ENCODE peak calls at places on chromosomes 2 and 18, in seven cellular contexts. V, K, U, G, Q, M and F are unnamed samples.
A peak's percentile ranks its signal among the peaks of the same experiment; 100 is the strongest.

GRCh38 chr18:50006470-50007046 is 188.4 kb downstream of the MYO5B start:
- DNase-seq in V (peak; percentile 16), K (no peak), U (no peak), G (no peak), Q (no peak), M (no peak), F (no peak)

GRCh38 chr18:76708727-76709353 is 113.5 kb upstream of the ZNF236 start:
- DNase-seq in V (no peak), K (no peak), U (no peak), G (no peak), Q (no peak), M (no peak), F (no peak)

GRCh38 chr18:76564117-76564516 is 69.1 kb upstream of the ZNF516 start:
- DNase-seq in V (peak; percentile 95), K (no peak), U (no peak), G (no peak), Q (no peak), M (no peak), F (no peak)

GRCh38 chr2:121524650-121525425 is 5.8 kb upstream of the RNU4ATAC start:
- DNase-seq in V (peak; percentile 89), K (no peak), U (no peak), G (no peak), Q (no peak), M (no peak), F (no peak)

GRCh38 chr18:13998571-13998970 is 83.2 kb upstream of the MC2R start:
- DNase-seq in V (no peak), K (peak; percentile 90), U (no peak), G (no peak), Q (no peak), M (no peak), F (no peak)

GRCh38 chr2:163157891-163158511 is 319.4 kb upstream of the KCNH7 start:
- DNase-seq in V (peak; percentile 80), K (no peak), U (no peak), G (no peak), Q (no peak), M (no peak), F (no peak)

GRCh38 chr2:237691200-237691907 is 64.0 kb downstream of the LRRFIP1 start:
- DNase-seq in V (no peak), K (no peak), U (no peak), G (no peak), Q (no peak), M (no peak), F (no peak)

GRCh38 chr18:34543940-34544339 is 166.2 kb upstream of the DTNA start:
- DNase-seq in V (no peak), K (no peak), U (peak; percentile 35), G (no peak), Q (no peak), M (no peak), F (no peak)

GRCh38 chr2:160363961-160364733 is 129.5 kb downstream of the RBMS1 start:
- DNase-seq in V (no peak), K (no peak), U (no peak), G (no peak), Q (no peak), M (no peak), F (no peak)